ENCODE peak calls at places on chromosomes 6 and 20, in ten cellular contexts. O is GM04504; W is fibroblast of pulmonary artery; B is H4; L is dorsolateral prefrontal cortex; X is ELR; Y is CD8-positive, alpha-beta memory T cell; F is NCI-H2081; U is stimulated activated CD4-positive, alpha-beta T cell treated with anti-CD3 and anti-CD28 coated beads, TNF-alpha, amount 100 ng/mL, for 1 hour; N is MG63. Q is an unnamed sample.

GRCh38 chr6:47250302-47250701 is 59.4 kb downstream of the TNFRSF21 start:
- DNase-seq in O (no peak), W (no peak), B (no peak), L (no peak), X (no peak), Y (no peak), F (no peak), U (no peak), N (no peak), Q (no peak)

GRCh38 chr6:151847064-151847463 is 39.6 kb downstream of the ESR1 start:
- DNase-seq in O (peak), W (peak), B (peak), L (no peak), X (peak), Y (no peak), F (no peak), U (no peak), N (peak), Q (no peak)

GRCh38 chr6:105482227-105482839 is 79.5 kb upstream of the PREP start:
- DNase-seq in O (peak), W (peak), B (peak), L (no peak), X (peak), Y (no peak), F (no peak), U (no peak), N (peak), Q (peak)

GRCh38 chr6:81751388-81752083 is 945 bp downstream of the TENT5A start:
- DNase-seq in O (no peak), W (peak), B (peak), L (peak), X (peak), Y (peak), F (no peak), U (no peak), N (peak), Q (peak)

GRCh38 chr6:9611016-9611415 is 803.9 kb downstream of the TFAP2A start:
- DNase-seq in O (no peak), W (no peak), B (no peak), L (no peak), X (no peak), Y (no peak), F (no peak), U (no peak), N (no peak), Q (no peak)

GRCh38 chr6:28353981-28354676 is 4.4 kb downstream of the ZKSCAN3 start:
- DNase-seq in O (no peak), W (peak), B (peak), L (peak), X (peak), Y (no peak), F (peak), U (no peak), N (peak), Q (peak)

GRCh38 chr20:57142667-57143066 is 123.8 kb downstream of the BMP7 start:
- DNase-seq in O (no peak), W (no peak), B (no peak), L (no peak), X (no peak), Y (no peak), F (no peak), U (no peak), N (no peak), Q (no peak)

GRCh38 chr6:122696079-122696478 is 83.4 kb upstream of the FABP7 start:
- DNase-seq in O (peak), W (peak), B (peak), L (no peak), X (peak), Y (no peak), F (no peak), U (no peak), N (peak), Q (no peak)

GRCh38 chr20:7294816-7295360 is 527.4 kb downstream of the BMP2 start:
- DNase-seq in O (no peak), W (no peak), B (no peak), L (no peak), X (no peak), Y (no peak), F (no peak), U (no peak), N (no peak), Q (no peak)

GRCh38 chr6:17419189-17419575 is 25.8 kb downstream of the CAP2 start:
- DNase-seq in O (no peak), W (peak), B (no peak), L (no peak), X (no peak), Y (no peak), F (no peak), U (no peak), N (no peak), Q (no peak)

GRCh38 chr6:46626228-46626909 is 26.2 kb downstream of the CYP39A1 start:
- DNase-seq in O (peak), W (peak), B (peak), L (no peak), X (peak), Y (peak), F (peak), U (no peak), N (no peak), Q (no peak)